ENCODE peak calls at places on chromosome 13, in ten cellular contexts. A, U, R, X, Y, S, T, J, Q and F are unnamed samples.

GRCh38 chr13:25943666-25944065 is 108.2 kb downstream of the SHISA2 start:
- DNase-seq in J (no peak), R (no peak), Y (no peak), Q (no peak), S (no peak), X (no peak), A (no peak), U (no peak), T (no peak), F (no peak)

GRCh38 chr13:113666951-113667701 is at the start of gene GRK1:
- DNase-seq in X (no peak), T (no peak), Q (peak), S (peak), J (peak), A (peak), U (no peak), Y (peak), R (no peak), F (peak)

GRCh38 chr13:27034678-27035111 is 136.9 kb downstream of the USP12 start:
- DNase-seq in J (no peak), X (no peak), A (no peak), S (no peak), Q (no peak), T (no peak), U (no peak), Y (no peak), R (no peak), F (peak)

GRCh38 chr13:97257800-97258799 is 36.0 kb downstream of the MBNL2 start:
- DNase-seq in Y (peak), Q (no peak), T (no peak), S (no peak), J (peak), A (peak), R (no peak), X (peak), U (peak), F (peak)

GRCh38 chr13:107205318-107206112 is 637.6 kb upstream of the ARGLU1 start:
- DNase-seq in Y (peak), U (peak), Q (peak), J (peak), T (no peak), X (peak), S (peak), R (peak), A (peak), F (no peak)

GRCh38 chr13:106350208-106350607 is 185.3 kb downstream of the EFNB2 start:
- DNase-seq in Q (no peak), T (no peak), Y (no peak), X (no peak), J (no peak), S (no peak), U (no peak), R (no peak), A (no peak), F (no peak)

GRCh38 chr13:20193142-20193923 is 595 bp upstream of the GJB2 start:
- DNase-seq in T (no peak), Q (no peak), R (no peak), X (no peak), U (no peak), S (no peak), A (no peak), Y (no peak), J (no peak), F (no peak)

GRCh38 chr13:36986462-36987240 is 12.5 kb downstream of the ALG5 start:
- DNase-seq in S (no peak), X (peak), Q (no peak), A (no peak), J (no peak), R (no peak), U (no peak), T (no peak), Y (no peak), F (no peak)

GRCh38 chr13:22214184-22214583 is 543.3 kb downstream of the FGF9 start:
- DNase-seq in T (no peak), S (no peak), J (no peak), Y (no peak), Q (no peak), A (no peak), U (no peak), R (no peak), X (no peak), F (no peak)

GRCh38 chr13:102591988-102592781 is 4.6 kb upstream of the TPP2 start:
- DNase-seq in U (peak), R (peak), Q (peak), T (peak), A (peak), Y (peak), S (peak), J (peak), X (peak), F (peak)
- TF ChIP-seq POLR2A in U (peak), R (peak), Q (no peak), T (no peak), A (no peak), Y (peak), S (no peak), J (no peak), X (no peak), F (no peak)

GRCh38 chr13:30616927-30617314 is 799 bp upstream of the USPL1 start:
- DNase-seq in S (no peak), R (peak), X (peak), Y (peak), T (no peak), A (peak), U (peak), Q (no peak), J (no peak), F (peak)
- TF ChIP-seq CTCF in S (no peak), R (no peak), X (no peak), Y (no peak), T (no peak), A (no peak), U (no peak), Q (no peak), J (no peak), F (no peak)

GRCh38 chr13:48532473-48533206 is at the start of gene RCBTB2:
- DNase-seq in U (peak), X (peak), S (peak), A (peak), T (peak), Y (peak), Q (peak), R (peak), J (peak), F (peak)
- TF ChIP-seq POLR2A in U (peak), X (peak), S (peak), A (peak), T (peak), Y (peak), Q (peak), R (peak), J (peak), F (no peak)

DNA sequence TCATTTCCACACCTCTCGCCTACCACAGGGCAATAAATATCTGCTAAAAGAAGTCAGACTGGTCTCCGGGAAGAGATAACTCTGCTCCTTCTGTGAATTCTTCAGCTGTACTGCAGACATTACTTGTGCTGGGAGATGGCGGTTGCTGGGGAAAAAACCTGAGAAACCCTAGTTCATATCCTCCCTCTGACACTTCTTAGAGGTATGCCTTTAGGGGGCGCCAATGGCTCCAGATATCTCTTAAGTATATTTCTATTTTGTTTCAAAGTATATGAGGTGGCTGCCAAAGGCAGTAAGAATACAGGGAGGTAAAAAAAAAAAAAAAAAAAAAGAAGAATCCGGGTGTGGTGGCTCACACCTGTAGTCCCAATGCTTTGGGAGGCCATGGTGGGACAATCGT is 175.2 kb downstream of the PAN3 start:
- DNase-seq in Y (no peak), T (no peak), Q (no peak), R (no peak), X (peak), J (no peak), A (no peak), S (no peak), U (no peak), F (no peak)
- TF ChIP-seq CTCF in Y (no peak), T (no peak), Q (no peak), R (no peak), X (peak), J (no peak), A (no peak), S (no peak), U (no peak), F (no peak)

GRCh38 chr13:46552888-46553520 is at the start of gene LRCH1:
- DNase-seq in Q (peak), A (peak), Y (peak), T (peak), J (peak), U (peak), X (peak), S (peak), R (peak), F (peak)
- TF ChIP-seq POLR2A in Q (peak), A (no peak), Y (peak), T (no peak), J (no peak), U (peak), X (peak), S (no peak), R (peak), F (no peak)

GRCh38 chr13:100542546-100543156 is 45.9 kb downstream of the GGACT start:
- DNase-seq in U (peak), S (no peak), J (no peak), X (peak), Q (peak), T (no peak), A (no peak), Y (no peak), R (no peak), F (no peak)
- TF ChIP-seq CTCF in U (peak), S (no peak), J (no peak), X (peak), Q (peak), T (peak), A (peak), Y (peak), R (peak), F (no peak)

DNA sequence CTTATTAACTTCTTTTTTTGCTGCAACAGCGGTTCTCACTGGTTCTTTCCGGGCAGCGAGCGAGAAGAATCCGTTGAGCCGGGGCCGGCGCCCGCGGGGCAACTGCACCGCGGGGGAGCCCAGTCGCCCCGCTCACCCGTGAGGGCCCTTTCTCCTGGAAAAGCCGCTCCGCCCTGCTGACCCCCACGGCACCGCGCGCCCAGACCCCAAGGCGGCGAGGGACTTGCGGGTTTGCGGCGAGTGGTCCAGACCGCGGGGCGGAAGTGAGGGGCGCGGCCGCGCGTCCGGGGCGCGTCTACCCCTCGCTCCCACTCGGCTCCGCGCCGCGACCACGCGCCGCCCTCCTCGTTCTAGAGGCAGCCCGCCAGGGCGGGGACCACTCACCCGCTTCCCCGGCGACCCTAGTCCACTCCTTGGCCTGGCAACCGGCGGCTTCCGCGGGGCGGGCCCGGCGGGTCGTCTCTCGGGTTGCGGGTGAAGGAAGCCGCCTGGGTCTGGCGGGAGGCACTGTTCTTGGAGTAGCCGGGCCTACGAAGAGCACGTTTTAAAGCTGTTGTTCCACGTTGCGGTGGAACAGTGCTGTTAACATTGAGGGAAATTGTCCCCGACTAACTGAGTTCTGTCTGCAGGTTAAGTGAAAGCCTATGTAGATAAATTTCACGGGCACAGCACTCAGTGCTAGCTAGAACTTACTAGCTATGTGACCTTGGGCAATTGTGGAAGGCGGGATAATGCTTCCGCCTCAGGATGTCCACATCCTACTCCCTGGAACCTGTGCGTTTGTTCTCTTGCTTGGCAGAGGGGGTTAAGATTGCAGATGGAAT is at the start of gene NEK3:
- DNase-seq in X (peak), J (peak), S (peak), A (peak), U (peak), Q (peak), T (peak), Y (peak), R (peak), F (peak)
- TF ChIP-seq POLR2A in X (no peak), J (no peak), S (no peak), A (no peak), U (peak), Q (peak), T (no peak), Y (peak), R (peak), F (no peak)